ENCODE peak calls at places on chromosome 10, in eight cellular contexts. One of them, this sample, is unnamed.

GRCh38 chr10:68301790-68302502 is 29.9 kb upstream of the HNRNPH3 start:
- DNase-seq in CD4-positive, alpha-beta memory T cell: peak
- DNase-seq in activated CD4-positive, alpha-beta T cell treated with anti-CD3 and anti-CD28 coated beads, Interleukin-2, amount 50 U/mL, for 24 hours: no peak
- DNase-seq in lower leg skin: peak
- DNase-seq in SHP77: peak
- DNase-seq in cardiac muscle cell: peak
- DNase-seq in uterus: no peak
- DNase-seq in stimulated activated CD4-positive, alpha-beta T cell treated with anti-CD3 and anti-CD28 coated beads, Interleukin-2, amount 100 ng/mL, for 48 hours: no peak
- DNase-seq in this sample: peak

GRCh38 chr10:116055919-116056252 is 217.1 kb downstream of the GFRA1 start:
- DNase-seq in stimulated activated CD4-positive, alpha-beta T cell treated with anti-CD3 and anti-CD28 coated beads, Interleukin-2, amount 100 ng/mL, for 48 hours: no peak
- DNase-seq in activated CD4-positive, alpha-beta T cell treated with anti-CD3 and anti-CD28 coated beads, Interleukin-2, amount 50 U/mL, for 24 hours: no peak
- DNase-seq in SHP77: no peak
- DNase-seq in lower leg skin: no peak
- DNase-seq in uterus: no peak
- DNase-seq in cardiac muscle cell: no peak
- DNase-seq in CD4-positive, alpha-beta memory T cell: no peak
- DNase-seq in this sample: no peak

GRCh38 chr10:23081891-23082290 is 13.5 kb upstream of the MSRB2 start:
- DNase-seq in cardiac muscle cell: no peak
- DNase-seq in stimulated activated CD4-positive, alpha-beta T cell treated with anti-CD3 and anti-CD28 coated beads, Interleukin-2, amount 100 ng/mL, for 48 hours: no peak
- DNase-seq in CD4-positive, alpha-beta memory T cell: no peak
- DNase-seq in lower leg skin: no peak
- DNase-seq in uterus: no peak
- DNase-seq in SHP77: no peak
- DNase-seq in activated CD4-positive, alpha-beta T cell treated with anti-CD3 and anti-CD28 coated beads, Interleukin-2, amount 50 U/mL, for 24 hours: no peak
- DNase-seq in this sample: no peak

GRCh38 chr10:57955076-57955475 is 312.6 kb downstream of the IPMK start:
- DNase-seq in cardiac muscle cell: no peak
- DNase-seq in activated CD4-positive, alpha-beta T cell treated with anti-CD3 and anti-CD28 coated beads, Interleukin-2, amount 50 U/mL, for 24 hours: no peak
- DNase-seq in uterus: no peak
- DNase-seq in lower leg skin: no peak
- DNase-seq in SHP77: no peak
- DNase-seq in stimulated activated CD4-positive, alpha-beta T cell treated with anti-CD3 and anti-CD28 coated beads, Interleukin-2, amount 100 ng/mL, for 48 hours: no peak
- DNase-seq in CD4-positive, alpha-beta memory T cell: no peak
- DNase-seq in this sample: peak

GRCh38 chr10:1737222-1738061 is at the start of gene ADARB2:
- DNase-seq in CD4-positive, alpha-beta memory T cell: no peak
- DNase-seq in uterus: no peak
- DNase-seq in SHP77: peak
- DNase-seq in lower leg skin: no peak
- DNase-seq in stimulated activated CD4-positive, alpha-beta T cell treated with anti-CD3 and anti-CD28 coated beads, Interleukin-2, amount 100 ng/mL, for 48 hours: peak
- DNase-seq in cardiac muscle cell: peak
- DNase-seq in activated CD4-positive, alpha-beta T cell treated with anti-CD3 and anti-CD28 coated beads, Interleukin-2, amount 50 U/mL, for 24 hours: no peak
- DNase-seq in this sample: no peak

GRCh38 chr10:114044251-114045070 is 795 bp downstream of the ADRB1 start:
- DNase-seq in lower leg skin: peak
- DNase-seq in SHP77: no peak
- DNase-seq in uterus: no peak
- DNase-seq in activated CD4-positive, alpha-beta T cell treated with anti-CD3 and anti-CD28 coated beads, Interleukin-2, amount 50 U/mL, for 24 hours: no peak
- DNase-seq in stimulated activated CD4-positive, alpha-beta T cell treated with anti-CD3 and anti-CD28 coated beads, Interleukin-2, amount 100 ng/mL, for 48 hours: no peak
- DNase-seq in cardiac muscle cell: no peak
- DNase-seq in CD4-positive, alpha-beta memory T cell: no peak
- DNase-seq in this sample: no peak

GRCh38 chr10:126375926-126376554 is 12.2 kb downstream of the ADAM12 start:
- DNase-seq in stimulated activated CD4-positive, alpha-beta T cell treated with anti-CD3 and anti-CD28 coated beads, Interleukin-2, amount 100 ng/mL, for 48 hours: no peak
- DNase-seq in cardiac muscle cell: no peak
- DNase-seq in SHP77: no peak
- DNase-seq in activated CD4-positive, alpha-beta T cell treated with anti-CD3 and anti-CD28 coated beads, Interleukin-2, amount 50 U/mL, for 24 hours: no peak
- DNase-seq in CD4-positive, alpha-beta memory T cell: no peak
- DNase-seq in uterus: no peak
- DNase-seq in lower leg skin: no peak
- DNase-seq in this sample: no peak

GRCh38 chr10:131093346-131093745 is 218.2 kb downstream of the TCERG1L start:
- DNase-seq in SHP77: no peak
- DNase-seq in cardiac muscle cell: no peak
- DNase-seq in activated CD4-positive, alpha-beta T cell treated with anti-CD3 and anti-CD28 coated beads, Interleukin-2, amount 50 U/mL, for 24 hours: no peak
- DNase-seq in lower leg skin: no peak
- DNase-seq in stimulated activated CD4-positive, alpha-beta T cell treated with anti-CD3 and anti-CD28 coated beads, Interleukin-2, amount 100 ng/mL, for 48 hours: no peak
- DNase-seq in CD4-positive, alpha-beta memory T cell: no peak
- DNase-seq in uterus: no peak
- DNase-seq in this sample: no peak